ENCODE peak calls at places on chromosomes 2 and 18, in four cellular contexts. One of them, this sample, is unnamed.

GRCh38 chr2:63035686-63036085 is 14.9 kb upstream of the OTX1 start:
- DNase-seq in breast epithelium: no peak
- DNase-seq in SK-N-SH: no peak
- DNase-seq in spleen: no peak
- DNase-seq in this sample: no peak

GRCh38 chr2:78992807-78993517 is 32.5 kb upstream of the REG3G start:
- DNase-seq in breast epithelium: no peak
- DNase-seq in SK-N-SH: no peak
- DNase-seq in spleen: no peak
- DNase-seq in this sample: no peak

GRCh38 chr2:197504512-197504911 is 4.3 kb downstream of the HSPE1 start:
- DNase-seq in SK-N-SH: no peak
- DNase-seq in breast epithelium: no peak
- DNase-seq in spleen: no peak
- DNase-seq in this sample: no peak

GRCh38 chr2:101515512-101515911 is 40.6 kb upstream of the RFX8 start:
- DNase-seq in breast epithelium: no peak
- DNase-seq in SK-N-SH: no peak
- DNase-seq in spleen: no peak
- DNase-seq in this sample: no peak

GRCh38 chr2:206213514-206213845 is 53.8 kb downstream of the EEF1B2 start:
- DNase-seq in breast epithelium: no peak
- DNase-seq in spleen: no peak
- DNase-seq in SK-N-SH: no peak
- DNase-seq in this sample: no peak

GRCh38 chr2:70496819-70497218 is 56.8 kb downstream of the TGFA start:
- DNase-seq in SK-N-SH: no peak
- DNase-seq in breast epithelium: no peak
- DNase-seq in spleen: no peak
- DNase-seq in this sample: no peak

GRCh38 chr18:10289265-10289664 is 165.2 kb upstream of the APCDD1 start:
- DNase-seq in SK-N-SH: no peak
- DNase-seq in breast epithelium: no peak
- DNase-seq in spleen: no peak
- DNase-seq in this sample: no peak

GRCh38 chr2:61434314-61434713 is 36.6 kb downstream of the USP34 start:
- DNase-seq in breast epithelium: no peak
- DNase-seq in SK-N-SH: no peak
- DNase-seq in spleen: no peak
- DNase-seq in this sample: no peak

GRCh38 chr2:217162533-217162932 is 302.7 kb upstream of the TNP1 start:
- DNase-seq in spleen: no peak
- DNase-seq in SK-N-SH: no peak
- DNase-seq in breast epithelium: no peak
- DNase-seq in this sample: no peak

GRCh38 chr2:185475868-185476267 is 262.7 kb upstream of the FSIP2 start:
- DNase-seq in breast epithelium: no peak
- DNase-seq in spleen: no peak
- DNase-seq in SK-N-SH: no peak
- DNase-seq in this sample: peak; percentile 45

GRCh38 chr2:161096336-161096735 is 63.9 kb upstream of the TANK start:
- DNase-seq in spleen: no peak
- DNase-seq in SK-N-SH: no peak
- DNase-seq in breast epithelium: no peak
- DNase-seq in this sample: no peak

GRCh38 chr18:70380915-70381896 is 92.4 kb downstream of the SOCS6 start:
- DNase-seq in breast epithelium: no peak
- DNase-seq in spleen: no peak
- DNase-seq in SK-N-SH: no peak
- DNase-seq in this sample: no peak

GRCh38 chr18:24068945-24069693 is 54.6 kb downstream of the TTC39C start:
- DNase-seq in SK-N-SH: no peak
- DNase-seq in breast epithelium: no peak
- DNase-seq in spleen: no peak
- DNase-seq in this sample: no peak

GRCh38 chr2:172889767-172890430 is 154.3 kb downstream of the RAPGEF4 start:
- DNase-seq in spleen: no peak
- DNase-seq in SK-N-SH: peak; percentile 36
- DNase-seq in breast epithelium: no peak
- DNase-seq in this sample: no peak

GRCh38 chr18:45519881-45520280 is 95.4 kb upstream of the SLC14A2 start:
- DNase-seq in spleen: no peak
- DNase-seq in SK-N-SH: no peak
- DNase-seq in breast epithelium: no peak
- DNase-seq in this sample: no peak

GRCh38 chr18:63964908-63965307 is 5.0 kb upstream of the SERPINB8 start:
- DNase-seq in spleen: no peak
- DNase-seq in SK-N-SH: no peak
- DNase-seq in breast epithelium: no peak
- DNase-seq in this sample: no peak
- H3K27ac ChIP-seq in spleen: no peak overlapping the region
- H3K27ac ChIP-seq in SK-N-SH: no peak overlapping the region
- H3K27ac ChIP-seq in breast epithelium: no peak overlapping the region
- H3K27ac ChIP-seq in this sample: no peak overlapping the region

DNA sequence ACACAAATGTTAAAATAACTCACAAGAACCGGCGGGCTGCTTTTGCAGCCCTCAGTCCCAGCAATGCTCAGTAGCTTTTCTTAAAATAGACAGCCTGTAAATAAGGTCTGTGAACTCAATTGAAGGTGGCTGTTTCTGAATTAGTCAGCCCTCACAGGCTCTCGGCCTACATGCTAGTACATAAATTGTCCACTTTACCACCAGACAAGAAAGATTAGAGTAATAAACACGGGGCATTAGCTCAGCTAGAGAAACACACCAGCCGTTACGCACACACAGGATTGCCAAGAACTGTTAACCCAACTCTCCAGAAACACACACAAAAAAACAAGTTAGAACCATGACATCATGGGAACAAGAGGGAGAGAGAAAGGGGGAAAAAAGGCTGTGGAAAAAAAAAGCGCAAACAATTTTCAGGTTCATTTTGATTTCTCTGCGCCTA is 89.2 kb downstream of the ZEB2 start:
- DNase-seq in spleen: no peak
- DNase-seq in SK-N-SH: peak; percentile 8
- DNase-seq in breast epithelium: no peak
- DNase-seq in this sample: no peak
- TF ChIP-seq POLR2AphosphoS5 in spleen: no peak
- TF ChIP-seq POLR2AphosphoS5 in SK-N-SH: no peak
- TF ChIP-seq POLR2AphosphoS5 in breast epithelium: no peak
- TF ChIP-seq POLR2AphosphoS5 in this sample: no peak

GRCh38 chr2:221392228-221392881 is 179.7 kb downstream of the EPHA4 start:
- DNase-seq in spleen: no peak
- DNase-seq in SK-N-SH: no peak
- DNase-seq in breast epithelium: no peak
- DNase-seq in this sample: no peak

GRCh38 chr2:221400411-221400810 is 171.7 kb downstream of the EPHA4 start:
- DNase-seq in breast epithelium: no peak
- DNase-seq in SK-N-SH: no peak
- DNase-seq in spleen: no peak
- DNase-seq in this sample: no peak

GRCh38 chr2:221402072-221402471 is 170.0 kb downstream of the EPHA4 start:
- DNase-seq in SK-N-SH: no peak
- DNase-seq in spleen: no peak
- DNase-seq in breast epithelium: no peak
- DNase-seq in this sample: no peak

GRCh38 chr2:221399183-221399582 is 172.9 kb downstream of the EPHA4 start:
- DNase-seq in SK-N-SH: no peak
- DNase-seq in breast epithelium: no peak
- DNase-seq in spleen: no peak
- DNase-seq in this sample: no peak

GRCh38 chr2:221397179-221397578 is 174.9 kb downstream of the EPHA4 start:
- DNase-seq in breast epithelium: no peak
- DNase-seq in spleen: no peak
- DNase-seq in SK-N-SH: no peak
- DNase-seq in this sample: no peak
- H3K36me3 ChIP-seq in breast epithelium: no peaks in the 10 kb centered on the region
- H3K36me3 ChIP-seq in spleen: no peaks in the 10 kb centered on the region
- H3K36me3 ChIP-seq in SK-N-SH: no peaks in the 10 kb centered on the region
- H3K36me3 ChIP-seq in this sample: no peaks in the 10 kb centered on the region

DNA sequence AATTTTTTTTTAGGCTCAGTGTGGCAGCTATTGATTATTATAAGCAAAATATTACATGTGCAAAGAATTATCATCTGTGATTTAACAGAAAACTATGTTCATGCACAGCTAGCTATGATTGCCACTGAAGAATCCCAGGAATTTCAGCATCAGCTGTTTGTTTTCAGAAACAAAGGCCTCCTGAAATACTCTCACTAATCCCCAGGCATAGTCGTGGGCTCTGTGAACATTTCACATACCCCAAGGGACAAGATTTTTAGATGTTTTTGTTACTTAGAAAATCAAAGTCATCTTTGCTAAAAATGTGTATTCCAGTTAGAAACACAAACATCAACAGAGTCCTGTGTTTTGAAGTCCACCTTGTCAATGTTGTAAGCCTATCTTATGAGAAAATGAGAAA is 156.1 kb downstream of the MYO1B start:
- DNase-seq in spleen: no peak
- DNase-seq in breast epithelium: no peak
- DNase-seq in SK-N-SH: no peak
- DNase-seq in this sample: no peak
- H3K27ac ChIP-seq in spleen: no peak overlapping the region
- H3K27ac ChIP-seq in breast epithelium: no peak overlapping the region
- H3K27ac ChIP-seq in SK-N-SH: no peak overlapping the region
- H3K27ac ChIP-seq in this sample: peak overlapping the region; percentile 65

DNA sequence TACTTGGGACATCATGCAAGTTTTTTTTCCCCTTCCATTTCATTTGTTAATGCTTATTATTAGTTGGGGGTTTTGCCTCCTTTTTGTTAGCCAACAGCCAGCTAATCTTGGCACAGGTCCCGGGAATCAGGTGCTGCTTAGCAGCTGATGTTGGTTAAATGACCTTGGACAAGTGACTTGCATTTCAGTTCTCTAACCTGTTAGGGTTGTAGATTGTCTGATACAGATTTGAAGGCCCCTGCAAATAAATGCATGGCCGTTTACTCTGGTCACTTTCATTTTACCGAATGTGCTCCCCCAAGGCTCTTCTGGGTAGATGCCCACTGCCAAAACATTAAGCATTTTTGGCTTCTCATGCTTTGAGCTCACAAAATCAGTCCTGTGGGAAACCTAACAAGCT is 120.9 kb downstream of the SPTBN1 start:
- DNase-seq in breast epithelium: no peak
- DNase-seq in spleen: no peak
- DNase-seq in SK-N-SH: no peak
- DNase-seq in this sample: no peak
- TF ChIP-seq POLR2AphosphoS5 in breast epithelium: no peak
- TF ChIP-seq POLR2AphosphoS5 in spleen: no peak
- TF ChIP-seq POLR2AphosphoS5 in SK-N-SH: no peak
- TF ChIP-seq POLR2AphosphoS5 in this sample: no peak

GRCh38 chr2:109266511-109266910 is 137.5 kb downstream of the SH3RF3 start:
- DNase-seq in SK-N-SH: no peak
- DNase-seq in spleen: peak; percentile 38
- DNase-seq in breast epithelium: no peak
- DNase-seq in this sample: no peak

GRCh38 chr2:109270758-109271305 is 141.8 kb downstream of the SH3RF3 start:
- DNase-seq in breast epithelium: peak; percentile 12
- DNase-seq in spleen: peak; percentile 54
- DNase-seq in SK-N-SH: no peak
- DNase-seq in this sample: no peak

GRCh38 chr2:109266998-109267854 is 138.2 kb downstream of the SH3RF3 start:
- DNase-seq in breast epithelium: no peak
- DNase-seq in spleen: peak; percentile 58
- DNase-seq in SK-N-SH: no peak
- DNase-seq in this sample: no peak

GRCh38 chr2:109269956-109270757 is 141.2 kb downstream of the SH3RF3 start:
- DNase-seq in breast epithelium: peak; percentile 35
- DNase-seq in spleen: peak; percentile 56
- DNase-seq in SK-N-SH: no peak
- DNase-seq in this sample: no peak

DNA sequence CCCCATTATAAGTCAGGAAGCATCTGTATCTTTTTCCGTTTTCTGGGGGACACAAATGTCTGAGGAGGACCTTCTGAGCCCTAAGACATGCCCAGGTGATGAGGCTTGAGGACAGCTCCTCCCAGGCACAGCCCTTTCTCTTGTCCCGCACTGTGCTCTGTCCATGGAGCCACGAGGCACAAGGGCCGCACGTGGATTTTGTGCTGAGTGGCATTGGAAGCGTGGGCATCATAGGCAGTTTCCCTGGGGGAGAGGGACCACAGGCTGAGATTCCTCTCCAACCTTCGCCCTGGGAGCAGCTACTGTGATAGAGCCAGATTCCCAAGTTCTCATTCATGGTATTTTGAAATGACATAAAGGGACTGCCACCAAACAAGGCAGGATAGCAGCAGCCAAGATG is 139.9 kb downstream of the SH3RF3 start:
- DNase-seq in SK-N-SH: no peak
- DNase-seq in breast epithelium: no peak
- DNase-seq in spleen: no peak
- DNase-seq in this sample: no peak
- H3K36me3 ChIP-seq in SK-N-SH: no peaks in the 10 kb centered on the region
- H3K36me3 ChIP-seq in breast epithelium: no peaks in the 10 kb centered on the region
- H3K36me3 ChIP-seq in spleen: no peaks in the 10 kb centered on the region
- H3K36me3 ChIP-seq in this sample: no peaks in the 10 kb centered on the region

DNA sequence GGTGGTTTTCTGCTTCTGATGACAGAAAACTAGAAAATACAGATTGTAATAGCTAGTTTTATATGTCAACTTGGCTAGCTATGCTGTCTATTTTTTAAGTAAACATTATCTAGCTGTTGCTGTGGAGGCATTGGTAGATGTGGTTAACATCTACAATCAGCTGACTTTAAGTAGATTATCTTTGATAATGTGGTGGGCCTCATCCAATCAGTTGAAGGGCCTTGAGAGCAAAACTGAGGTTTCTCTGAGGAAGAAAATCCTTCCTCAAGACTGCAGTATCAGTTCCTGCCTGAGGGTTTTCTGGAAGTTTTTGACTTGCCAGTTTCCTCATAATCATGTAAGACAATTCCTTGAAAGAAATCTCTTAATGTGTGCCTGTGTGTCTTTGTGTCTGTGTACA is 75.9 kb upstream of the SPHKAP start:
- DNase-seq in SK-N-SH: no peak
- DNase-seq in spleen: no peak
- DNase-seq in breast epithelium: no peak
- DNase-seq in this sample: no peak
- H3K27ac ChIP-seq in SK-N-SH: no peak overlapping the region
- H3K27ac ChIP-seq in spleen: no peak overlapping the region
- H3K27ac ChIP-seq in breast epithelium: no peak overlapping the region
- H3K27ac ChIP-seq in this sample: no peak overlapping the region